ENCODE peak calls at places on chromosomes 13 and 19, in nine cellular contexts. E is ovary, P is uterus, S is stomach, G is A549, A is body of pancreas, V is heart left ventricle, N is transverse colon, Y is IMR-90. O is an unnamed sample. For H3K9me3, the result is how much of the 10 kb centered on the place peaks cover.

GRCh38 chr13:67328895-67329294 is 98.8 kb upstream of the PCDH9 start:
- DNase-seq in P (no peak), Y (no peak), G (no peak), N (no peak), E (no peak), V (no peak), S (no peak), A (no peak), O (no peak)

GRCh38 chr13:84609716-84610115 is 727.4 kb upstream of the SLITRK1 start:
- DNase-seq in Y (peak), G (peak), P (no peak), N (no peak), E (no peak), A (no peak), S (no peak), V (no peak), O (no peak)

GRCh38 chr13:75803175-75803611 is 167.1 kb downstream of the LMO7 start:
- DNase-seq in P (no peak), Y (no peak), N (peak), S (peak), G (no peak), V (no peak), E (no peak), A (peak), O (peak)

GRCh38 chr19:6588508-6589345 is 2.2 kb downstream of the CD70 start:
- DNase-seq in G (no peak), S (no peak), V (no peak), Y (no peak), E (no peak), A (no peak), N (no peak), P (no peak), O (no peak)

GRCh38 chr19:1106841-1107654 is 3.3 kb downstream of the GPX4 start:
- DNase-seq in G (peak), S (peak), A (no peak), E (peak), P (no peak), Y (peak), N (peak), V (no peak), O (no peak)

GRCh38 chr13:23881408-23881785 is 7.8 kb downstream of the MIPEP start:
- DNase-seq in S (no peak), A (no peak), P (no peak), Y (no peak), G (no peak), N (no peak), E (no peak), V (no peak), O (no peak)

GRCh38 chr19:1941146-1942077 is at the start of gene CSNK1G2:
- DNase-seq in E (peak), A (no peak), V (no peak), P (peak), G (no peak), S (no peak), N (peak), Y (no peak), O (no peak)

GRCh38 chr13:112926993-112927392 is 42.0 kb upstream of the MCF2L start:
- DNase-seq in E (no peak), S (no peak), N (no peak), Y (no peak), V (no peak), G (no peak), P (no peak), A (no peak), O (no peak)

GRCh38 chr19:33292595-33293254 is 9.6 kb downstream of the CEBPA start:
- DNase-seq in A (no peak), E (no peak), Y (no peak), V (no peak), N (peak), G (peak), P (no peak), S (no peak), O (peak)

GRCh38 chr13:45119990-45120864 is at the start of gene GTF2F2:
- DNase-seq in P (peak), A (peak), E (peak), G (peak), V (peak), N (peak), Y (peak), S (peak), O (peak)
- TF ChIP-seq POLR2A in P (peak), A (no peak), E (no peak), G (peak), V (no peak), N (peak), Y (peak), S (no peak), O (peak)

DNA sequence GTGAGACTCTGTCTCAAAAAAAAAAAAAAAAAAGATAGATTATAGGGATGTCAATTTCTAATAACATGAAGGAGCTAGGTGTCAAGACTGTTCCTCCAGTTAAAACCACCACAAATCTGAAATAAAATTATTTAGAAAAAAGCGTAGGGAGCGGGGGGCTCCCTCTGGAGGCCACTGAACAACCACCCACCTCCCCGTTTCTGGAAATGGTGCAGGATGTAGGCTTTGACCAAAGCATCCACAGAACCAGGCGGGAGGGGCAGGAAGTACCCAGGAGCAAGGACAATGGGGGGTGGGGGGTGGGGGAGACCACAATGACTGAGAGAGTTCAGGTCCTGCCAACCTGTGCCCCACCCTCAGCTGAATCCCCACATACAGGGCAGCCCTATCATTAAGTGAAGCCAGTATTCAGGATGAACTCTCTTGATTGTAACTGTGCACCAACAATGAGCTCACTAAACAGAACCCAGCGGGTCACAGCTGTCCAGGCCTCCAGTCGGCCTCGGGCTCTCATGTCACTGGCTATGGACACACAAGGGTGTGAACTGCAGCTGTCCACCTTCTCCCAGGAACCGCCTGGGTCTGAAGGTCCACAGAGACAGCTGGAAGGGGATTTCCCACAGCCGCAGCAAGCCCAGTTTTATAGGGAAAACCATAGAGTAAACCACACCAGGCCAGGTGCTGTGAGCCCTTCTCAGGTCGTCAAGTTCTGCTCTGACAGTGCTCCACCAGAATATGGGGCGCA is 6.6 kb downstream of the ZSCAN18 start:
- DNase-seq in S (no peak), N (no peak), V (no peak), Y (no peak), E (no peak), P (no peak), A (no peak), G (no peak), O (no peak)
- H3K9me3 ChIP-seq in S (half or more), N (under half), V (under half), Y (half or more), E (under half), P (under half), A (under half), G (half or more), O (under half)

DNA sequence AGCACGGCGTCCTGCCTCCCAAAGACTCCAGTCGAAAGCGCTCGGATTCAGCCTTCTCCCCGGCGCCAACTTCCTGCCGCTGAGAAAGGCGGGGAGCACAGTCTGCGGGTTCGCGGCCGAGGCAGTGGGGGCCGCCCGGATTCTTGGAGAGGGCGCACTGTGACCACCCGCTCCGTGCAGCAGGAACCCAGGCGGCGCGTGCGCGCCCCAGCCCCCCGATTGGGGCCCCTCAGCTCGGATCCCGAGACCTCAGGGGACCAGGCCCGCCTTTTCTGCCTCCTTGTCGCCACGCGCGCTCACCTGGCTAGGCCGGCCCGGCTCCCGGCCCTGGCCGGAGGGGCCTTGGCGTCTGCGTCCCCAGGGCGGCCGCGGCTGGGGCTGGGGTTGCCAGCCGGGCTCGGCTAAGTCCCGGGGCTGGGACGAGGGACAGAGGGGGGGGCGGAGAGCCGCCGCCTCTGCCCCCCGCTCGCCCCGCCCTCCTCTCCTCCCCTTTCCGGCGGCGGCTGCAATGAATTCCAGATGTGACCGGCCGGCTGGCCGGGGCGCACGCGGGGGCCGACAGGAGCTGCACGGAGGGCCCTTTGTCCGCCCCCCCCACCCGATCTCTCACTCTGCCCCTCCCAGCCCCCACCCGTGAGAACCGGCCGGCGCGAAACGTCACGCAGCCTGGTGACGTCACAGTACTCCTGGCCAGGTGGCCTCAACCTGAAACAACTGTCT is at the start of gene S1PR2:
- DNase-seq in Y (peak), S (peak), V (peak), E (peak), A (peak), G (peak), P (peak), N (peak), O (peak)
- TF ChIP-seq POLR2A in Y (peak), S (no peak), V (no peak), E (peak), A (no peak), G (no peak), P (no peak), N (peak), O (peak)

GRCh38 chr13:72680353-72680752 is 47.1 kb downstream of the MZT1 start:
- DNase-seq in A (no peak), N (no peak), G (no peak), V (no peak), S (no peak), E (no peak), Y (no peak), P (no peak), O (no peak)
- H3K9me3 ChIP-seq in A (under half), N (under half), G (under half), V (under half), S (under half), E (under half), Y (under half), P (under half), O (under half)

GRCh38 chr13:99086869-99087129 is 108.9 kb upstream of the DOCK9 start:
- DNase-seq in V (no peak), E (peak), S (no peak), P (no peak), G (no peak), A (no peak), Y (no peak), N (peak), O (peak)

GRCh38 chr13:99085139-99085845 is 107.4 kb upstream of the DOCK9 start:
- DNase-seq in V (peak), E (peak), P (no peak), S (no peak), A (peak), Y (no peak), G (no peak), N (no peak), O (no peak)

GRCh38 chr13:99085846-99086148 is 107.9 kb upstream of the DOCK9 start:
- DNase-seq in E (no peak), V (no peak), S (no peak), A (no peak), Y (no peak), N (no peak), G (no peak), P (no peak), O (no peak)

GRCh38 chr13:99087130-99087953 is 109.5 kb upstream of the DOCK9 start:
- DNase-seq in N (peak), E (peak), Y (peak), S (peak), A (peak), P (peak), V (peak), G (peak), O (peak)

DNA sequence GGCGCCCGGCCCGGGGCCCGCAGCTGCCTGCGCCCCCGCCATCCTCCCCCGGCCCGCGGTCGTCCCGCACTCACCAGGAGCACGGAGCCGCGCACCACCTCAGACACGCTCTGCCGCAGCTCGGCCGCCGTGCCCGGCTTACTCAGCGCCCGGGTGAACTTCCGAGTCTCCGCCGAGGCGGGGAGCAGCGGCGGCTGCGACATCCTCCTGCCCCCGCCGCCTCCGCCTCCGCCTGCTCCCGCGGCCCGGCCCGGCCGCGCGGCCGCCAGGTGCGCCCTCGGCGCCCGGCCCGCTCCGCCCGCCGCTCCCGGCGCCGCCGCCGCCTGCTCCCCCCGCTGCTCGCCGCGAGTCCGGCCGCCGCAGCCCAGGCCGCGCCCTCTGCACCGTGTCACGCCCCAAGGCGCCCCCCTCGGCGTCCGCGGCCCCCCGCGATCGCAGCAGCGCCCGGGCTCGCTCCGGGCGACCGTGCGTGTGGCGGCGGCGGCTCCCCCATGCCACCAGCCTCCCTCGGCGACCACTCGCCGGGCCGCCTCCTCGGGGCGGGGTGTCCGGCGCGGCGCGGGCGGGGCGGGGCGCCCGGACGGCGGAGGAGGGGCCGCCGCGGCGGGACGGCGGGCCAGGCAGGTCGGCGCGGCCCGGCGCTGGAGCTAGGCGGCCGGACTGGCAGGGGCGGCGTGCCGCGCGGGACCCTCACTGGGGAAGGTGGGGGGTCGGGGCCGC is 108.4 kb upstream of the DOCK9 start:
- DNase-seq in Y (peak), G (peak), A (peak), N (peak), P (peak), S (peak), V (peak), E (peak), O (peak)
- TF ChIP-seq POLR2A in Y (no peak), G (peak), A (no peak), N (no peak), P (peak), S (no peak), V (no peak), E (no peak), O (peak)

GRCh38 chr19:30897553-30897952 is 451.7 kb downstream of the TSHZ3 start:
- DNase-seq in P (no peak), V (no peak), S (no peak), G (no peak), A (no peak), Y (no peak), N (no peak), E (no peak), O (no peak)
- H3K9me3 ChIP-seq in P (under half), V (under half), S (under half), G (under half), A (under half), Y (under half), N (under half), E (under half), O (under half)

GRCh38 chr19:10603873-10604459 is 16.9 kb upstream of the AP1M2 start:
- DNase-seq in E (no peak), S (peak), P (no peak), N (peak), Y (no peak), G (no peak), A (peak), V (no peak), O (no peak)
- TF ChIP-seq POLR2A in E (no peak), S (no peak), P (no peak), N (no peak), Y (no peak), G (no peak), A (no peak), V (no peak), O (no peak)

GRCh38 chr19:37413243-37414084 is 42.6 kb downstream of the ZNF527 start:
- DNase-seq in G (peak), P (no peak), A (no peak), Y (no peak), V (no peak), S (no peak), E (no peak), N (no peak), O (no peak)

GRCh38 chr19:37412700-37413099 is 41.8 kb downstream of the ZNF527 start:
- DNase-seq in V (no peak), A (no peak), Y (no peak), G (no peak), N (no peak), E (no peak), S (no peak), P (no peak), O (no peak)
- H3K9me3 ChIP-seq in V (half or more), A (under half), Y (half or more), G (half or more), N (half or more), E (under half), S (half or more), P (under half), O (under half)

DNA sequence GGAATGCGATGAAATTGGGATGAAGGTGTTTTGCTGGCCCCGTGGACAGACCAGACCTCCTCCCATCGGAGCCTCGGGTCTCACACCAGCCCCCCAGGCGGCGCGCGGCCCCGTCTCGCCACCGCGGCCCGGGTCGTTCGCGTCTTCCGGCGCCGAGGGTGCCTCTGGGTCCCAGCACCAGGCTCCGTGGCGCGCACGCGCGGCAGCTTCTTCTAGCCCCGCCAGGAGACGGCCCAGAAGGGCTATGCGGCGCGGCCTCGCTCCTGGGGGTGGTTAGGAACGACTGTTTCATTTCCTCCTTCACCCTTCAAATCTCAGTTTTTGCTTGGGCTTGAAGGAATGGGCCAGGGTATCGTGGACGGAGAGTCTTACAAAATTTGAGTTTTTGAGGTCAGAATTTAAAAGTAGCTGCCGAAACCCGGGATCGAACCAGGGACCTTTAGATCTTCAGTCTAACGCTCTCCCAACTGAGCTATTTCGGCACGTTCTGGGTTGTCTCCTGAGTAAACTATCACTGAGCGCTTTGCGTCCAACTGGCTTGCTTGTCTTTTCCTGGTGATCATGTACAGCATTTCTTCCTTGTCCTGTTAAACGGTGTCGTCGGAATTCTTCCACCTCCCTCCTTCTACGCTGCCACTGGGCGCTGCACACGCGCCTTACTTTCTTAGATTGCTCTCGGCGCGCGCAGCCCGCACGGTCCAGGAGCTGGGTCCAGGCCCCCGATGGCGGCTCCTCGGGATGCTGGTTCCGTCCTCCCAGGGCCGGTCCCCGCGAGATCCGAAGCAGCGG is 46.5 kb downstream of the TGDS start:
- DNase-seq in S (peak), G (peak), P (peak), E (peak), V (peak), A (peak), Y (peak), N (peak), O (peak)
- TF ChIP-seq POLR2A in S (no peak), G (peak), P (peak), E (peak), V (no peak), A (peak), Y (peak), N (peak), O (no peak)

DNA sequence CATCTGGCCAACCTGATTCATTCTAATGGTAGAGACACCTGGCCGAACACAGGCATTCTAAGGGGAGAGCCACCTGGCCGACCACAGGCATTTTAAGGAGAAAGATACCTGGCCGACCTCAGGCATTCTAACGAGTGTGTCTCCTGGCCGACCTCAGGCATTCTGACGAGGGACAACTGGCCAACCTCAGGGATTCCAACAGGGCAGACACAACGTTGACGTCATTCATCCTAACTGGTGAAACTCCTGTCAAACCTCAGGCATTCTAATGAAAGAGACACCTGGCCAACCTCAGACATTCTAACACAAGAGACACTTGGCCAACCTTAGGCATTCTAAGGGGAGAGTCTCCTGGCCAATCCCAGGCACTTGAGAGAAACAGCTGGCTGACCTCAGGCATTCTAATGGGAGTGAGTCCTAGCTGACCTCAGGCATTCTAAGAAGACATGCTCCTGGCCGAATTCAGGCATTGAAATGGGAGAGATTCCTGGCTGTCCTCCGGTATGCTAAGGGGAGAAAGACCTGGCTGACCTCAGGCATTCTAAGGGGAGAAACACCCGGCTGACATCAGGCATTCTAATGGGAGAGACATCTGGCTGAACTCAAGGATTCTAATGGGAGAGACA is 1352.5 kb downstream of the UQCRFS1 start:
- DNase-seq in S (no peak), A (no peak), N (no peak), E (no peak), Y (no peak), G (no peak), P (no peak), V (no peak), O (no peak)
- H3K9me3 ChIP-seq in S (half or more), A (under half), N (under half), E (under half), Y (under half), G (under half), P (under half), V (under half), O (under half)